ENCODE peak calls at places on chromosome 20, in seven cellular contexts. A is vagina, I is left ventricle myocardium inferior, U is fibroblast of lung, B is testis, J is adrenal gland, K is left lung. L is an unnamed sample.

GRCh38 chr20:17985388-17986018 is 16.7 kb downstream of the MGME1 start:
- DNase-seq in K (no peak), U (no peak), I (no peak), A (no peak), J (no peak), B (no peak), L (peak; percentile 94)

GRCh38 chr20:43372051-43372450 is 85.6 kb upstream of the SRSF6 start:
- DNase-seq in B (no peak), U (peak; percentile 5), K (no peak), J (no peak), I (no peak), A (no peak), L (no peak)

GRCh38 chr20:3251806-3252205 is 12.8 kb upstream of the SLC4A11 start:
- DNase-seq in U (peak; percentile 45), J (peak; percentile 64), I (peak; percentile 41), K (peak; percentile 54), B (peak; percentile 66), A (no peak), L (no peak)

GRCh38 chr20:58006346-58007316 is 221.8 kb downstream of the ANKRD60 start:
- DNase-seq in I (no peak), J (no peak), U (no peak), B (no peak), K (no peak), A (no peak), L (no peak)

GRCh38 chr20:51583073-51583472 is 40.6 kb upstream of the NFATC2 start:
- DNase-seq in J (no peak), I (no peak), K (no peak), B (no peak), U (no peak), A (no peak), L (no peak)

GRCh38 chr20:57061058-57061900 is 205.2 kb downstream of the BMP7 start:
- DNase-seq in J (no peak), A (no peak), U (no peak), B (no peak), K (no peak), I (no peak), L (no peak)

GRCh38 chr20:50369225-50370035 is 140.8 kb upstream of the PTPN1 start:
- DNase-seq in K (peak; percentile 87), U (no peak), J (no peak), I (no peak), B (no peak), A (no peak), L (peak; percentile 98)

GRCh38 chr20:8487715-8488114 is 355.6 kb downstream of the PLCB1 start:
- DNase-seq in J (no peak), K (no peak), I (no peak), B (no peak), A (no peak), U (no peak), L (no peak)

GRCh38 chr20:11676618-11677289 is 240.9 kb upstream of the BTBD3 start:
- DNase-seq in U (peak; percentile 52), A (no peak), K (no peak), I (no peak), B (peak; percentile 43), J (peak; percentile 62), L (peak; percentile 37)

GRCh38 chr20:44738779-44739477 is 6.7 kb upstream of the KCNK15 start:
- DNase-seq in B (peak; percentile 95), I (no peak), J (peak; percentile 83), U (peak; percentile 67), A (no peak), K (no peak), L (peak; percentile 85)

GRCh38 chr20:17683218-17684076 is 1.4 kb upstream of the RRBP1 start:
- DNase-seq in A (no peak), B (no peak), I (no peak), K (no peak), U (no peak), J (no peak), L (peak; percentile 51)

GRCh38 chr20:35058184-35058583 is 34.4 kb downstream of the TRPC4AP start:
- DNase-seq in I (no peak), B (no peak), U (no peak), A (no peak), K (no peak), J (no peak), L (no peak)

GRCh38 chr20:49409302-49409969 is 73.0 kb downstream of the KCNB1 start:
- DNase-seq in U (no peak), K (no peak), A (no peak), B (no peak), I (no peak), J (no peak), L (no peak)

GRCh38 chr20:19945732-19946670 is 71.2 kb upstream of the NAA20 start:
- DNase-seq in B (peak; percentile 74), U (no peak), K (no peak), I (peak; percentile 47), J (no peak), A (no peak), L (peak; percentile 72)

GRCh38 chr20:2751868-2752630 is 48.4 kb downstream of the CPXM1 start:
- DNase-seq in B (no peak), K (peak; percentile 83), I (no peak), A (no peak), J (no peak), U (no peak), L (peak; percentile 9)

GRCh38 chr20:42027746-42028268 is 409.6 kb upstream of the CHD6 start:
- DNase-seq in J (no peak), K (no peak), A (no peak), B (no peak), U (no peak), I (no peak), L (peak; percentile 6)

GRCh38 chr20:13302647-13303425 is 81.8 kb downstream of the ISM1 start:
- DNase-seq in I (no peak), U (peak; percentile 11), K (no peak), A (no peak), J (peak; percentile 40), B (peak; percentile 43), L (peak; percentile 44)

GRCh38 chr20:57676517-57677322 is 33.1 kb downstream of the PMEPA1 start:
- DNase-seq in J (no peak), B (no peak), K (no peak), U (no peak), I (no peak), A (no peak), L (peak; percentile 86)

GRCh38 chr20:6920991-6921613 is 153.6 kb downstream of the BMP2 start:
- DNase-seq in J (no peak), B (no peak), U (peak; percentile 9), I (no peak), K (no peak), A (no peak), L (peak; percentile 3)

GRCh38 chr20:38164069-38164468 is 1.0 kb downstream of the TGM2 start:
- DNase-seq in B (no peak), J (no peak), U (no peak), A (no peak), K (no peak), I (no peak), L (no peak)

GRCh38 chr20:52251827-52252226 is 60.2 kb upstream of the ZFP64 start:
- DNase-seq in K (no peak), I (no peak), U (no peak), B (no peak), J (no peak), A (no peak), L (no peak)

GRCh38 chr20:48892049-48892470 is 29.5 kb upstream of the ARFGEF2 start:
- DNase-seq in I (no peak), J (no peak), K (no peak), A (no peak), U (no peak), B (no peak), L (no peak)

GRCh38 chr20:39880890-39881289 is 808.1 kb downstream of the MAFB start:
- DNase-seq in U (no peak), A (no peak), B (no peak), K (no peak), I (no peak), J (no peak), L (peak; percentile 27)

GRCh38 chr20:50169329-50169823 is 15.9 kb upstream of the PEDS1 start:
- DNase-seq in J (peak; percentile 92), K (peak; percentile 75), A (no peak), U (peak; percentile 82), B (peak; percentile 93), I (peak; percentile 81), L (peak; percentile 84)

GRCh38 chr20:41425180-41425884 is 58.7 kb upstream of the EMILIN3 start:
- DNase-seq in U (peak; percentile 19), J (no peak), A (no peak), B (no peak), I (no peak), K (no peak), L (peak; percentile 27)

GRCh38 chr20:50415516-50416268 is 94.5 kb upstream of the PTPN1 start:
- DNase-seq in J (peak; percentile 100), A (no peak), U (peak; percentile 99), I (peak; percentile 100), K (peak; percentile 97), B (peak; percentile 97), L (peak; percentile 95)

GRCh38 chr20:45801851-45802250 is 10.1 kb downstream of the DNTTIP1 start:
- DNase-seq in U (no peak), I (no peak), B (no peak), J (no peak), A (no peak), K (no peak), L (no peak)
- H3K27ac ChIP-seq in U (no peak overlapping the region), I (no peak overlapping the region), B (no peak overlapping the region), J (no peak overlapping the region), A (no peak overlapping the region), K (no peak overlapping the region), L (no peak overlapping the region)

GRCh38 chr20:61279621-61280150 is 27.6 kb downstream of the CDH4 start:
- DNase-seq in J (no peak), B (no peak), A (no peak), K (no peak), I (no peak), U (no peak), L (no peak)
- H3K9me3 ChIP-seq in J (no peaks in the 10 kb centered on the region), B (no peaks in the 10 kb centered on the region), A (no peaks in the 10 kb centered on the region), K (no peaks in the 10 kb centered on the region), I (no peaks in the 10 kb centered on the region), U (peaks cover 2% of the 10 kb centered on the region), L (no peaks in the 10 kb centered on the region)

GRCh38 chr20:32362924-32363364 is 4.8 kb downstream of the ASXL1 start:
- DNase-seq in I (no peak), A (no peak), K (no peak), B (no peak), J (no peak), U (no peak), L (no peak)
- H3K4me1 ChIP-seq in I (peaks cover 89% of the 10 kb centered on the region), A (peaks cover 86% of the 10 kb centered on the region), K (peaks cover 4% of the 10 kb centered on the region), B (peaks cover 21% of the 10 kb centered on the region), J (peaks cover 80% of the 10 kb centered on the region), U (peaks cover 10% of the 10 kb centered on the region), L (peaks cover 11% of the 10 kb centered on the region)

DNA sequence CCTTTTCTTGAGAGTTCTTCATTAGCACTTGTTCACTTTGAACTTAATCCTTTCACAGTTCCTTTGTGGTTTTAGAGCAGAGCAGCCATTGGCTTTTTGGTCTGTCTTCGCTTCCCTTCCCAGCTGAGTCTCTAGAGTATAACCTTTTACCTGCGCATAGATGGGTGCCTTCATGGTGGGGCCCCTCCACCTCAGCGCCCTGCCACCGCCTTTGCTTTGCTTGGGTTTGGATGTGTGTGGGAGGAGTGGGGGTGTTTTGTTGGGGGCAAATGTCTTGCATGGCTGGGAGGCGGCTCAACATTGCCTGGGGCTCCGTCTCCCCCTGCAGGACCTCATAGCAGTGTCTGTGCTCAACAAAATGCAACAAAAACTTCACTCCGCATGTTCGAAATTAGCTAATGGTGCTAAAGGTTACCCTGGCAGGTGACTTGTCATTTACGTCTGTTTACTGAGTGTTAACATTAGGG is 11.9 kb downstream of the PYGB start:
- DNase-seq in K (no peak), A (no peak), U (no peak), J (no peak), B (no peak), I (no peak), L (peak; percentile 77)
- H3K27ac ChIP-seq in K (no peak overlapping the region), A (no peak overlapping the region), U (no peak overlapping the region), J (no peak overlapping the region), B (no peak overlapping the region), I (no peak overlapping the region), L (no peak overlapping the region)

GRCh38 chr20:29300579-29301551 is 1956.6 kb upstream of the DEFB115 start:
- DNase-seq in A (no peak), B (no peak), I (no peak), J (no peak), U (no peak), K (no peak), L (no peak)
- H3K9me3 ChIP-seq in A (no peaks in the 10 kb centered on the region), B (no peaks in the 10 kb centered on the region), I (peaks cover 80% of the 10 kb centered on the region), J (no peaks in the 10 kb centered on the region), U (no peaks in the 10 kb centered on the region), K (no peaks in the 10 kb centered on the region), L (peaks cover 19% of the 10 kb centered on the region)

L was measured in small intestine.